ENCODE peak calls at places on chromosomes 12 and 14, in seven cellular contexts. L is K562, G is tibial nerve, T is ovary, A is stomach, N is SK-N-SH, I is GM12878. F is an unnamed sample. For H3K4me1, the result is how much of the 10 kb centered on the place peaks cover.

GRCh38 chr12:123960856-123961255 is 11.8 kb downstream of the CCDC92 start:
- DNase-seq in L (no peak), G (no peak), T (no peak), A (no peak), N (no peak), I (no peak), F (no peak)

GRCh38 chr12:50732591-50732990 is 31.3 kb upstream of the ATF1 start:
- DNase-seq in L (no peak), G (no peak), T (no peak), A (no peak), N (no peak), I (no peak), F (no peak)

GRCh38 chr12:58847876-58848600 is 72.3 kb downstream of the LRIG3 start:
- DNase-seq in L (no peak), G (no peak), T (no peak), A (no peak), N (no peak), I (no peak), F (no peak)

GRCh38 chr12:78191611-78192010 is 360.9 kb downstream of the NAV3 start:
- DNase-seq in L (no peak), G (no peak), T (no peak), A (no peak), N (no peak), I (no peak), F (no peak)

GRCh38 chr12:5827591-5827990 is 117.5 kb downstream of the ANO2 start:
- DNase-seq in L (no peak), G (no peak), T (no peak), A (no peak), N (no peak), I (no peak), F (no peak)

GRCh38 chr12:125403145-125403789 is 338.0 kb downstream of the AACS start:
- DNase-seq in L (peak), G (no peak), T (no peak), A (no peak), N (peak), I (no peak), F (no peak)

GRCh38 chr14:72261068-72261467 is 328.8 kb downstream of the RGS6 start:
- DNase-seq in L (no peak), G (no peak), T (no peak), A (no peak), N (no peak), I (no peak), F (peak)

GRCh38 chr12:106739815-106740552 is 34.5 kb upstream of the RIC8B start:
- DNase-seq in L (peak), G (no peak), T (no peak), A (no peak), N (no peak), I (no peak), F (no peak)

GRCh38 chr14:37650356-37651037 is 55.1 kb downstream of the TTC6 start:
- DNase-seq in L (no peak), G (no peak), T (no peak), A (no peak), N (no peak), I (no peak), F (no peak)

GRCh38 chr12:131089526-131090253 is 136.0 kb downstream of the ADGRD1 start:
- DNase-seq in L (no peak), G (no peak), T (peak), A (no peak), N (no peak), I (no peak), F (no peak)

GRCh38 chr14:39621678-39622077 is 189.4 kb upstream of the FBXO33 start:
- DNase-seq in L (no peak), G (no peak), T (no peak), A (no peak), N (no peak), I (no peak), F (no peak)

GRCh38 chr12:28936711-28937110 is 212.4 kb upstream of the FAR2 start:
- DNase-seq in L (no peak), G (no peak), T (no peak), A (no peak), N (no peak), I (no peak), F (no peak)

GRCh38 chr12:131105736-131106356 is 152.1 kb downstream of the ADGRD1 start:
- DNase-seq in L (no peak), G (no peak), T (no peak), A (no peak), N (no peak), I (no peak), F (no peak)

GRCh38 chr14:91098591-91098990 is 15.3 kb upstream of the DGLUCY start:
- DNase-seq in L (no peak), G (no peak), T (no peak), A (no peak), N (no peak), I (no peak), F (no peak)

GRCh38 chr12:109604902-109605536 is 31.4 kb downstream of the MVK start:
- DNase-seq in L (no peak), G (no peak), T (no peak), A (no peak), N (no peak), I (no peak), F (no peak)

GRCh38 chr12:89453579-89453978 is 71.0 kb downstream of the GALNT4 start:
- DNase-seq in L (no peak), G (no peak), T (no peak), A (no peak), N (no peak), I (no peak), F (no peak)

DNA sequence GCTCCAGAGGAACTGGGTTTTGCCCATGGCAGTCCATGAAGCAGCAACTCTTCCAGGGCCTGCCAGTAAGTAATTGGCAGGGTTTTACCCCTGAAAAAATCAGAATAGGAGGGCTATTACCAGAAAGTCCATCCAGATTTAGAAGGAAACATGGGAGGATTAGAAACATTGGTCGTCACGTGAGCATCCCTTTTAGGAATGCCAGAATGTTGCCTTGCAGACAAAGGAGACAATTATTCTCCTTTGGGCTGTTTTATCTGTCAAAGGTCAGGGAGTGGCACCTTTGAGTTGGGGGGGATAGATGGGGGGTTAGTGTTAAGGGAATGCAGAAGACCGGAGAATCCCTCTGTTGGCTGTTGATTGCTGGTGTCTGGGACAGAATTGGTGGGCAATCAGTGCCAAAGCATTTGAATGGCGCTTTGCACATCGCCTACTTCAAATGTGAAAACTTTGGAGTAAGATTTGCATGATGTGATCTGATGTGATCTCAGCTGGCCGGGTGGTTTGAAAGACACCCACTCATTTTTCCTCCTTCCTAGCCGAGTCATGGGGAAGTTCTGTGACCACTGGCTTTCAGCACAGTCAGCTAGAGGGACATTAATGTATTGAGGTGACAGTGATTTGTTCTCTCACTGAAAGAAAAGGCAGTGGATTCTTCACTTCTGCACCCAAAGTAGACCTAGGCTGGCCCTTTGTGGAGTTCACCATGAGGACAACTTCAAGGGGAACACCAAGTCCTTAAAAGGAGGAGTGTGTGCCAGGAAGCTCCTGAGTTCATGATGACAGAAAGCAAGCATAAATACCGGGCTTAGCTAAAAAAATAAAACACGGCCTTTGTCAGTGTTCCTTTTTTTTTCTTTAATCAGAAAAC is 31.4 kb downstream of the FLVCR2 start:
- DNase-seq in L (no peak), G (peak), T (peak), A (no peak), N (no peak), I (no peak), F (no peak)
- TF ChIP-seq EP300 in L (no peak), G (peak), T (no peak), A (no peak), N (no peak), I (no peak), F (peak)

GRCh38 chr12:121626853-121627623 is 708 bp downstream of the ORAI1 start:
- DNase-seq in L (peak), G (peak), T (peak), A (peak), N (peak), I (no peak), F (peak)
- H3K4me1 ChIP-seq in L (under half), G (under half), T (under half), A (under half), N (under half), I (under half), F (half or more)

GRCh38 chr12:100199347-100200136 is 1.1 kb upstream of the ACTR6 start:
- DNase-seq in L (peak), G (no peak), T (peak), A (peak), N (peak), I (no peak), F (no peak)
- H3K27ac ChIP-seq in L (peak), G (peak), T (peak), A (peak), N (peak), I (peak), F (peak)

GRCh38 chr14:23939607-23940326 is 13.8 kb upstream of the DHRS4 start:
- DNase-seq in L (no peak), G (no peak), T (no peak), A (no peak), N (no peak), I (no peak), F (no peak)
- TF ChIP-seq EP300 in L (peak), G (no peak), T (no peak), A (no peak), N (no peak), I (no peak), F (no peak)

DNA sequence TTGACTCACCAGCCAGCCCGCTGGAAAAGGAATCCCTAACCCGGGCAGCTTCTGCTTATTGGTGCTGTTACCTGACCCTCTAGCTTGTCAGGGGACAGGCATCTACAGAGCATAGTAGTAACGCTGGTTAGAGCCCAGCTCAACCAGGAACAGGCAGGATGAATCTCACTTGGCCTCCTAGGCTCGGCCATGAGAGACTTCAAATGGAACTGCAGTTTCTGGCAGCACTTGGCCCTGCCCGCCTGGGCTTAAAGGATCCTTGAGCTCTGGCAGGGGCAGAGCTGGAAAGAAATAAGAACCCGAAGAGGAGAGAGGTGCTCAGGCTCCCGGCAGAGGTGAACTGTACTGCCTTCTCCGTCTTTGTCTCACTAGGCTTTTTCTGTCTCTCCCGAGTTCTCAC is 2.3 kb upstream of the LHX5 start:
- DNase-seq in L (no peak), G (no peak), T (no peak), A (no peak), N (peak), I (no peak), F (no peak)
- H3K4me1 ChIP-seq in L (under half), G (under half), T (under half), A (under half), N (under half), I (under half), F (under half)

GRCh38 chr12:12686925-12687324 is 9.1 kb downstream of the GPR19 start:
- DNase-seq in L (no peak), G (no peak), T (no peak), A (no peak), N (no peak), I (no peak), F (no peak)

GRCh38 chr12:12685305-12685704 is 10.7 kb downstream of the GPR19 start:
- DNase-seq in L (no peak), G (no peak), T (no peak), A (no peak), N (no peak), I (no peak), F (no peak)

GRCh38 chr12:12683725-12684124 is 12.3 kb downstream of the GPR19 start:
- DNase-seq in L (no peak), G (no peak), T (no peak), A (no peak), N (no peak), I (no peak), F (no peak)

GRCh38 chr12:12684375-12685106 is 11.4 kb downstream of the GPR19 start:
- DNase-seq in L (peak), G (peak), T (no peak), A (no peak), N (peak), I (no peak), F (no peak)

GRCh38 chr12:12686472-12686871 is 9.5 kb downstream of the GPR19 start:
- DNase-seq in L (no peak), G (no peak), T (no peak), A (no peak), N (no peak), I (no peak), F (no peak)
- H3K27ac ChIP-seq in L (no peak), G (no peak), T (no peak), A (no peak), N (no peak), I (no peak), F (no peak)

GRCh38 chr12:64655141-64655540 is 44.8 kb downstream of the RASSF3 start:
- DNase-seq in L (no peak), G (no peak), T (no peak), A (no peak), N (no peak), I (no peak), F (no peak)
- TF ChIP-seq EP300 in L (no peak), G (no peak), T (no peak), A (no peak), N (no peak), I (no peak), F (no peak)